ENCODE peak calls at places on chromosomes 11 and 22, in seven cellular contexts. One of them, this sample, is unnamed.

GRCh38 chr22:47967841-47968240 is 1205.4 kb downstream of the TBC1D22A start:
- DNase-seq in OCI-LY7: no peak
- DNase-seq in type B pancreatic cell: peak
- DNase-seq in AG04449: no peak
- DNase-seq in ovary: no peak
- DNase-seq in kidney epithelial cell: no peak
- DNase-seq in progenitor cell of endocrine pancreas: no peak
- DNase-seq in this sample: no peak

GRCh38 chr22:39318507-39319283 is 728 bp downstream of the RPL3 start:
- DNase-seq in type B pancreatic cell: no peak
- DNase-seq in kidney epithelial cell: no peak
- DNase-seq in progenitor cell of endocrine pancreas: no peak
- DNase-seq in AG04449: no peak
- DNase-seq in OCI-LY7: peak
- DNase-seq in ovary: no peak
- DNase-seq in this sample: no peak

GRCh38 chr22:45413368-45414211 is at the start of the genes RIBC2 and SMC1B:
- DNase-seq in OCI-LY7: no peak
- DNase-seq in progenitor cell of endocrine pancreas: peak
- DNase-seq in AG04449: no peak
- DNase-seq in type B pancreatic cell: peak
- DNase-seq in kidney epithelial cell: peak
- DNase-seq in ovary: peak
- DNase-seq in this sample: no peak

GRCh38 chr11:76768091-76769047 is 14.8 kb upstream of the TSKU start:
- DNase-seq in AG04449: no peak
- DNase-seq in kidney epithelial cell: no peak
- DNase-seq in progenitor cell of endocrine pancreas: no peak
- DNase-seq in ovary: no peak
- DNase-seq in OCI-LY7: no peak
- DNase-seq in type B pancreatic cell: no peak
- DNase-seq in this sample: no peak

GRCh38 chr22:22070371-22070824 is 87.8 kb upstream of the TOP3B start:
- DNase-seq in OCI-LY7: no peak
- DNase-seq in ovary: no peak
- DNase-seq in kidney epithelial cell: no peak
- DNase-seq in progenitor cell of endocrine pancreas: no peak
- DNase-seq in AG04449: no peak
- DNase-seq in type B pancreatic cell: no peak
- DNase-seq in this sample: no peak

GRCh38 chr11:59222464-59223065 is 9.8 kb upstream of the MPEG1 start:
- DNase-seq in progenitor cell of endocrine pancreas: no peak
- DNase-seq in kidney epithelial cell: no peak
- DNase-seq in AG04449: no peak
- DNase-seq in OCI-LY7: no peak
- DNase-seq in type B pancreatic cell: no peak
- DNase-seq in ovary: no peak
- DNase-seq in this sample: no peak

GRCh38 chr22:28952857-28953256 is 69.5 kb downstream of the ZNRF3 start:
- DNase-seq in kidney epithelial cell: no peak
- DNase-seq in OCI-LY7: no peak
- DNase-seq in progenitor cell of endocrine pancreas: no peak
- DNase-seq in type B pancreatic cell: no peak
- DNase-seq in ovary: no peak
- DNase-seq in AG04449: peak
- DNase-seq in this sample: no peak

GRCh38 chr11:57899378-57899777 is 124.3 kb upstream of the OR9Q1 start:
- DNase-seq in OCI-LY7: no peak
- DNase-seq in type B pancreatic cell: no peak
- DNase-seq in AG04449: no peak
- DNase-seq in progenitor cell of endocrine pancreas: no peak
- DNase-seq in kidney epithelial cell: no peak
- DNase-seq in ovary: no peak
- DNase-seq in this sample: no peak

GRCh38 chr22:31829505-31829904 is 75.7 kb downstream of the DEPDC5 start:
- DNase-seq in progenitor cell of endocrine pancreas: no peak
- DNase-seq in OCI-LY7: no peak
- DNase-seq in kidney epithelial cell: peak
- DNase-seq in AG04449: peak
- DNase-seq in type B pancreatic cell: no peak
- DNase-seq in ovary: no peak
- DNase-seq in this sample: no peak

GRCh38 chr11:61545921-61546320 is 35.0 kb downstream of the SYT7 start:
- DNase-seq in AG04449: no peak
- DNase-seq in ovary: no peak
- DNase-seq in type B pancreatic cell: no peak
- DNase-seq in progenitor cell of endocrine pancreas: no peak
- DNase-seq in OCI-LY7: no peak
- DNase-seq in kidney epithelial cell: no peak
- DNase-seq in this sample: no peak

GRCh38 chr22:43889366-43890253 is 2.2 kb downstream of the PNPLA5 start:
- DNase-seq in progenitor cell of endocrine pancreas: no peak
- DNase-seq in OCI-LY7: no peak
- DNase-seq in type B pancreatic cell: no peak
- DNase-seq in AG04449: no peak
- DNase-seq in ovary: no peak
- DNase-seq in kidney epithelial cell: no peak
- DNase-seq in this sample: no peak

GRCh38 chr11:64876835-64877341 is 1.5 kb downstream of the EHD1 start:
- DNase-seq in kidney epithelial cell: no peak
- DNase-seq in type B pancreatic cell: no peak
- DNase-seq in progenitor cell of endocrine pancreas: no peak
- DNase-seq in OCI-LY7: no peak
- DNase-seq in AG04449: peak
- DNase-seq in ovary: no peak
- DNase-seq in this sample: no peak
- TF ChIP-seq CTCF in kidney epithelial cell: no peak
- TF ChIP-seq CTCF in type B pancreatic cell: no peak
- TF ChIP-seq CTCF in progenitor cell of endocrine pancreas: no peak
- TF ChIP-seq CTCF in OCI-LY7: no peak
- TF ChIP-seq CTCF in AG04449: no peak
- TF ChIP-seq CTCF in ovary: no peak
- TF ChIP-seq CTCF in this sample: no peak

GRCh38 chr11:113241190-113242051 is 73.0 kb upstream of the TTC12 start:
- DNase-seq in kidney epithelial cell: no peak
- DNase-seq in ovary: no peak
- DNase-seq in type B pancreatic cell: no peak
- DNase-seq in progenitor cell of endocrine pancreas: no peak
- DNase-seq in OCI-LY7: no peak
- DNase-seq in AG04449: no peak
- DNase-seq in this sample: no peak
- TF ChIP-seq CTCF in kidney epithelial cell: no peak
- TF ChIP-seq CTCF in ovary: no peak
- TF ChIP-seq CTCF in type B pancreatic cell: no peak
- TF ChIP-seq CTCF in progenitor cell of endocrine pancreas: no peak
- TF ChIP-seq CTCF in OCI-LY7: no peak
- TF ChIP-seq CTCF in AG04449: no peak
- TF ChIP-seq CTCF in this sample: no peak

DNA sequence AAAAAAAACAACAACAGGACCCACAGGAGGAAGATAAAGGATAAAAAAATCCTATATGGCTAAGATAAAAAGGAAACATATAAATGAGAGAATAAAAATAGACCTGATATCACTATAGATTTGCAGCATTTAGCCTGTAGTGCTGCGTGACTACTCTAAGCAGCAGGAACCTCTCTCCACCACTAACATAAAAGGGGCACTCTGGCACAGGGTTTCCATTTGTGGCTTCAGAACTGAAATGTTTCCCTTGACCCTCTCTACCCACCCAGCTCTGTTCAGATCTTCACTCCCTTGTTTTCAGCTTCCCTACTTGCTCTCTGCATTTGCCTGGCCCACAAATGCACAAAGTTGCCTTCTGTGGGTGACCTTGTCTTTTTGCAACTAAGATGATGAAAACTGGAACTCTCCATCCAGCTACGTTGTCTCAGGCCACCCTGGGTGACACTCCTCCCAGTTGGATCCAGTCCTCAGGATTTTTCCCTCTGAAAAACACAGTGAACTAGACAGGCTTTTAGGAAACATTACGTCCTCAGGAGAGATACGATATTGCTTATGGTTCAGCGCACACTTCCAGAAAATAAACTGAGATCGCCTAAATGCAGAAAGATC is 19.8 kb upstream of the PSMA1 start:
- DNase-seq in ovary: no peak
- DNase-seq in type B pancreatic cell: no peak
- DNase-seq in progenitor cell of endocrine pancreas: no peak
- DNase-seq in OCI-LY7: no peak
- DNase-seq in AG04449: no peak
- DNase-seq in kidney epithelial cell: no peak
- DNase-seq in this sample: no peak
- TF ChIP-seq CTCF in ovary: no peak
- TF ChIP-seq CTCF in type B pancreatic cell: no peak
- TF ChIP-seq CTCF in progenitor cell of endocrine pancreas: no peak
- TF ChIP-seq CTCF in OCI-LY7: no peak
- TF ChIP-seq CTCF in AG04449: no peak
- TF ChIP-seq CTCF in kidney epithelial cell: no peak
- TF ChIP-seq CTCF in this sample: no peak

GRCh38 chr11:129992161-129992944 is 10.3 kb downstream of the PRDM10 start:
- DNase-seq in ovary: no peak
- DNase-seq in kidney epithelial cell: no peak
- DNase-seq in AG04449: no peak
- DNase-seq in progenitor cell of endocrine pancreas: no peak
- DNase-seq in type B pancreatic cell: no peak
- DNase-seq in OCI-LY7: peak
- DNase-seq in this sample: no peak
- TF ChIP-seq CTCF in ovary: no peak
- TF ChIP-seq CTCF in kidney epithelial cell: peak
- TF ChIP-seq CTCF in AG04449: no peak
- TF ChIP-seq CTCF in progenitor cell of endocrine pancreas: peak
- TF ChIP-seq CTCF in type B pancreatic cell: peak
- TF ChIP-seq CTCF in OCI-LY7: peak
- TF ChIP-seq CTCF in this sample: peak

GRCh38 chr11:96072592-96072991 is 148.7 kb upstream of the MTMR2 start:
- DNase-seq in progenitor cell of endocrine pancreas: no peak
- DNase-seq in AG04449: no peak
- DNase-seq in ovary: no peak
- DNase-seq in OCI-LY7: no peak
- DNase-seq in type B pancreatic cell: no peak
- DNase-seq in kidney epithelial cell: no peak
- DNase-seq in this sample: no peak
- TF ChIP-seq CTCF in progenitor cell of endocrine pancreas: no peak
- TF ChIP-seq CTCF in AG04449: no peak
- TF ChIP-seq CTCF in ovary: no peak
- TF ChIP-seq CTCF in OCI-LY7: no peak
- TF ChIP-seq CTCF in type B pancreatic cell: no peak
- TF ChIP-seq CTCF in kidney epithelial cell: no peak
- TF ChIP-seq CTCF in this sample: no peak

DNA sequence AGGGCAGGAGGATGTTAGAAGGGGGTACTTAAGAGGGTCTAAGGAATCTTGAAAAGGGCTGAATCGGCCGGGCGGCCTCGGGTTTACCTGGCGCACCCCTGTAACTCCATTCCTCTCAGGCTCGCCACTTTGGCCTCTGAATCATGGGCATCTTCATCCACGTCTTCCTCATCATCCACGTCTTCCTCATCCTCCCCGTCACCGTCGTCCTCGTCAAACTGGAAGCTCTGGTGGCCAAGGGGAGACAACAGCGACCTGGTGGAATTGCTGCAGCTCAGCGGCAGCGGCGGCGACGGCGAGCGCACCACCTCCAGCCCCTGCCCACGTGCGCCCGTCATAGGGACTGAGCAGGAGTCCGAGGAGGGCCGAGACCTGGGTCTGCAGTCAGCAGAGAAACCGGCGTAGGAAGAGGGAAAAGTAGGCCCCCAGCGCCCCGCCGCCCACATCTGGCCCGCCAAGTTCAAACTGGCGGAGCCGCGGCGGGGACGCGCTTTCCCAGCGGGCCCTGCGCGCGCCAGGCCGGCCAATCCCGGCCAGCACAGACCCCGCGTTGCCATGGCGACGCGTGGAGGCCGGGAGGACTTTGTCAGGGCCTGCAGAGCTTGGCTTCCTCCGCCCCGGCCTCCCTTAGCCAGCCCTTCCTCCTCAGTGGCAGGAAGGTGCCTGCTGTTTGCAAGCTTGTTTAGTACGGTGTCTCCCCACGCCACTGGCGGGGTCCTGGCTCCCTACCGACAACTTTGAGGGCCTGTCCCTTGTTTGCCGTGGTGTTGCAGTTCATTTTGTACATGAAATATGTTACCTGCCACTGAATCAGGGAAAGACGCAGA is at the start of gene CCDC34:
- DNase-seq in AG04449: peak
- DNase-seq in type B pancreatic cell: peak
- DNase-seq in kidney epithelial cell: peak
- DNase-seq in ovary: peak
- DNase-seq in OCI-LY7: peak
- DNase-seq in progenitor cell of endocrine pancreas: peak
- DNase-seq in this sample: peak
- TF ChIP-seq CTCF in AG04449: no peak
- TF ChIP-seq CTCF in type B pancreatic cell: no peak
- TF ChIP-seq CTCF in kidney epithelial cell: no peak
- TF ChIP-seq CTCF in ovary: no peak
- TF ChIP-seq CTCF in OCI-LY7: no peak
- TF ChIP-seq CTCF in progenitor cell of endocrine pancreas: no peak
- TF ChIP-seq CTCF in this sample: no peak

GRCh38 chr22:30235687-30236170 is 10.8 kb downstream of the LIF start:
- DNase-seq in AG04449: peak
- DNase-seq in progenitor cell of endocrine pancreas: no peak
- DNase-seq in OCI-LY7: no peak
- DNase-seq in kidney epithelial cell: peak
- DNase-seq in type B pancreatic cell: no peak
- DNase-seq in ovary: no peak
- DNase-seq in this sample: no peak

GRCh38 chr22:30232716-30233218 is 13.8 kb downstream of the LIF start:
- DNase-seq in ovary: no peak
- DNase-seq in progenitor cell of endocrine pancreas: no peak
- DNase-seq in OCI-LY7: no peak
- DNase-seq in type B pancreatic cell: no peak
- DNase-seq in AG04449: no peak
- DNase-seq in kidney epithelial cell: no peak
- DNase-seq in this sample: no peak

GRCh38 chr22:30236875-30237274 is 9.7 kb downstream of the LIF start:
- DNase-seq in ovary: no peak
- DNase-seq in kidney epithelial cell: no peak
- DNase-seq in AG04449: no peak
- DNase-seq in type B pancreatic cell: no peak
- DNase-seq in progenitor cell of endocrine pancreas: no peak
- DNase-seq in OCI-LY7: no peak
- DNase-seq in this sample: no peak

GRCh38 chr22:30233582-30233981 is 13.0 kb downstream of the LIF start:
- DNase-seq in AG04449: no peak
- DNase-seq in progenitor cell of endocrine pancreas: no peak
- DNase-seq in OCI-LY7: no peak
- DNase-seq in kidney epithelial cell: no peak
- DNase-seq in type B pancreatic cell: no peak
- DNase-seq in ovary: no peak
- DNase-seq in this sample: no peak

DNA sequence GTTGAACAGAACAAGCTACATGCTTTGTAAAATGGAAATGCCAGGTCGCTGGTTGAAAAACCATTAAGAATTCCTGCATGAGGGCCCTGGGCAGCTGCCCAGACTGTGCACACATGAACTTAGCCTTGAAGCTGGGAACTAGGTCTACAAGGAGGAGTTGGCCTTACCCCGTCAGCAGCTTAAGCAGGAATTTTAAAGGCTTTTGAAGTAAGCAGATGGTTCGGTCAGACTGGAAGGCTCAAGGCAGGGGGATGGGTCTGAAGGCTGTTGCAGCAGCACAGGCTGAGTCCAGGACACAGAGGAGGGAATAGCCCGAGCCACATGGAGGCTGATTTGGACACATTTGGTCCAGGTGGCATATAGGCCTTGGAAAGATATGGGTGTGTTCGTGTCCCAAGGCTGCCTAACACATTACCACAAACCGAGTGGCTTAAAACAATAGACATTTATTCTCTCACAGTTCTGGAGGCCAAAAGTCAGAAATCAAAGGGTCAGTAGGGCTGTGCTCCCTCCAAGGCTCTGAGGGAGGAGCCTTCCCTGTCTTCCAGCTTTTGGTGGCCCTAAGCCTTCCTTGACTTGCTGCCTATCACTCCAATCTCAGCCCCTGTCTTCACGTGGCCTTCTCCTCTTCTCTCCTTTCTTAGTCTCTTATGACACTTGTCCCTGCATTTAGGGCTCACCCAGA is 11.6 kb downstream of the LIF start:
- DNase-seq in type B pancreatic cell: no peak
- DNase-seq in OCI-LY7: no peak
- DNase-seq in progenitor cell of endocrine pancreas: no peak
- DNase-seq in kidney epithelial cell: peak
- DNase-seq in AG04449: peak
- DNase-seq in ovary: no peak
- DNase-seq in this sample: peak
- TF ChIP-seq CTCF in type B pancreatic cell: no peak
- TF ChIP-seq CTCF in OCI-LY7: no peak
- TF ChIP-seq CTCF in progenitor cell of endocrine pancreas: no peak
- TF ChIP-seq CTCF in kidney epithelial cell: no peak
- TF ChIP-seq CTCF in AG04449: no peak
- TF ChIP-seq CTCF in ovary: no peak
- TF ChIP-seq CTCF in this sample: no peak